ENCODE peak calls at places on chromosomes 12 and 14, in ten cellular contexts. One of them, this sample, is unnamed.

GRCh38 chr14:37598085-37598972 is 2.9 kb downstream of the TTC6 start:
- DNase-seq in heart left ventricle: peak; percentile 53
- DNase-seq in cardiac muscle cell: no peak
- DNase-seq in SJCRH30: no peak
- DNase-seq in lower lobe of right lung: peak; percentile 81
- DNase-seq in heart right ventricle: no peak
- DNase-seq in upper lobe of right lung: peak; percentile 90
- DNase-seq in CD8-positive, alpha-beta memory T cell: no peak
- DNase-seq in MG63: no peak
- DNase-seq in spleen: no peak
- DNase-seq in this sample: no peak

GRCh38 chr14:93056840-93057585 is 58.7 kb downstream of the ITPK1 start:
- DNase-seq in heart left ventricle: no peak
- DNase-seq in cardiac muscle cell: no peak
- DNase-seq in SJCRH30: no peak
- DNase-seq in lower lobe of right lung: no peak
- DNase-seq in heart right ventricle: no peak
- DNase-seq in upper lobe of right lung: no peak
- DNase-seq in CD8-positive, alpha-beta memory T cell: no peak
- DNase-seq in MG63: peak; percentile 58
- DNase-seq in spleen: no peak
- DNase-seq in this sample: no peak

GRCh38 chr12:6614513-6615177 is 7.5 kb upstream of the CHD4 start:
- DNase-seq in heart left ventricle: no peak
- DNase-seq in cardiac muscle cell: no peak
- DNase-seq in SJCRH30: no peak
- DNase-seq in lower lobe of right lung: no peak
- DNase-seq in heart right ventricle: no peak
- DNase-seq in upper lobe of right lung: no peak
- DNase-seq in CD8-positive, alpha-beta memory T cell: no peak
- DNase-seq in MG63: no peak
- DNase-seq in spleen: no peak
- DNase-seq in this sample: no peak

GRCh38 chr12:70733385-70733784 is 96.2 kb upstream of the PTPRB start:
- DNase-seq in heart left ventricle: no peak
- DNase-seq in cardiac muscle cell: peak; percentile 85
- DNase-seq in SJCRH30: peak; percentile 31
- DNase-seq in lower lobe of right lung: no peak
- DNase-seq in heart right ventricle: no peak
- DNase-seq in upper lobe of right lung: no peak
- DNase-seq in CD8-positive, alpha-beta memory T cell: no peak
- DNase-seq in MG63: peak; percentile 9
- DNase-seq in spleen: no peak
- DNase-seq in this sample: no peak

GRCh38 chr12:90253674-90254181 is 545.1 kb upstream of the ATP2B1 start:
- DNase-seq in heart left ventricle: peak; percentile 74
- DNase-seq in cardiac muscle cell: peak; percentile 89
- DNase-seq in SJCRH30: peak; percentile 93
- DNase-seq in lower lobe of right lung: peak; percentile 44
- DNase-seq in heart right ventricle: peak; percentile 35
- DNase-seq in upper lobe of right lung: peak; percentile 63
- DNase-seq in CD8-positive, alpha-beta memory T cell: no peak
- DNase-seq in MG63: peak; percentile 72
- DNase-seq in spleen: peak; percentile 87
- DNase-seq in this sample: peak; percentile 21

GRCh38 chr12:126084480-126084879 is 1019.2 kb downstream of the AACS start:
- DNase-seq in heart left ventricle: no peak
- DNase-seq in cardiac muscle cell: no peak
- DNase-seq in SJCRH30: no peak
- DNase-seq in lower lobe of right lung: no peak
- DNase-seq in heart right ventricle: no peak
- DNase-seq in upper lobe of right lung: no peak
- DNase-seq in CD8-positive, alpha-beta memory T cell: no peak
- DNase-seq in MG63: peak; percentile 35
- DNase-seq in spleen: no peak
- DNase-seq in this sample: no peak

GRCh38 chr12:118126119-118126757 is 9.7 kb upstream of the PEBP1 start:
- DNase-seq in heart left ventricle: peak; percentile 70
- DNase-seq in cardiac muscle cell: no peak
- DNase-seq in SJCRH30: no peak
- DNase-seq in lower lobe of right lung: peak; percentile 74
- DNase-seq in heart right ventricle: peak; percentile 65
- DNase-seq in upper lobe of right lung: peak; percentile 82
- DNase-seq in CD8-positive, alpha-beta memory T cell: no peak
- DNase-seq in MG63: no peak
- DNase-seq in spleen: peak; percentile 59
- DNase-seq in this sample: no peak

GRCh38 chr14:52253503-52253902 is 14.0 kb upstream of the PTGDR start:
- DNase-seq in heart left ventricle: no peak
- DNase-seq in cardiac muscle cell: peak; percentile 16
- DNase-seq in SJCRH30: peak; percentile 4
- DNase-seq in lower lobe of right lung: no peak
- DNase-seq in heart right ventricle: no peak
- DNase-seq in upper lobe of right lung: no peak
- DNase-seq in CD8-positive, alpha-beta memory T cell: no peak
- DNase-seq in MG63: peak; percentile 6
- DNase-seq in spleen: no peak
- DNase-seq in this sample: no peak

GRCh38 chr12:76830456-76830855 is 48.4 kb downstream of the CSRP2 start:
- DNase-seq in heart left ventricle: no peak
- DNase-seq in cardiac muscle cell: no peak
- DNase-seq in SJCRH30: no peak
- DNase-seq in lower lobe of right lung: no peak
- DNase-seq in heart right ventricle: no peak
- DNase-seq in upper lobe of right lung: no peak
- DNase-seq in CD8-positive, alpha-beta memory T cell: no peak
- DNase-seq in MG63: no peak
- DNase-seq in spleen: no peak
- DNase-seq in this sample: no peak

GRCh38 chr12:126390969-126391566 is 1325.8 kb downstream of the AACS start:
- DNase-seq in heart left ventricle: no peak
- DNase-seq in cardiac muscle cell: peak; percentile 24
- DNase-seq in SJCRH30: no peak
- DNase-seq in lower lobe of right lung: no peak
- DNase-seq in heart right ventricle: no peak
- DNase-seq in upper lobe of right lung: no peak
- DNase-seq in CD8-positive, alpha-beta memory T cell: no peak
- DNase-seq in MG63: no peak
- DNase-seq in spleen: no peak
- DNase-seq in this sample: no peak

GRCh38 chr14:77239412-77239811 is 31.6 kb downstream of the NGB start:
- DNase-seq in heart left ventricle: no peak
- DNase-seq in cardiac muscle cell: no peak
- DNase-seq in SJCRH30: no peak
- DNase-seq in lower lobe of right lung: no peak
- DNase-seq in heart right ventricle: no peak
- DNase-seq in upper lobe of right lung: no peak
- DNase-seq in CD8-positive, alpha-beta memory T cell: no peak
- DNase-seq in MG63: no peak
- DNase-seq in spleen: no peak
- DNase-seq in this sample: no peak

GRCh38 chr12:95004610-95005009 is 1.1 kb upstream of the NDUFA12 start:
- DNase-seq in heart left ventricle: no peak
- DNase-seq in cardiac muscle cell: peak; percentile 65
- DNase-seq in SJCRH30: no peak
- DNase-seq in lower lobe of right lung: no peak
- DNase-seq in heart right ventricle: no peak
- DNase-seq in upper lobe of right lung: no peak
- DNase-seq in CD8-positive, alpha-beta memory T cell: no peak
- DNase-seq in MG63: no peak
- DNase-seq in spleen: no peak
- DNase-seq in this sample: no peak

GRCh38 chr14:67390135-67390534 is 21.8 kb downstream of the PLEK2 start:
- DNase-seq in heart left ventricle: no peak
- DNase-seq in cardiac muscle cell: no peak
- DNase-seq in SJCRH30: no peak
- DNase-seq in lower lobe of right lung: no peak
- DNase-seq in heart right ventricle: no peak
- DNase-seq in upper lobe of right lung: no peak
- DNase-seq in CD8-positive, alpha-beta memory T cell: no peak
- DNase-seq in MG63: no peak
- DNase-seq in spleen: no peak
- DNase-seq in this sample: no peak

GRCh38 chr14:67385618-67386017 is 25.5 kb downstream of the EIF2S1 start:
- DNase-seq in heart left ventricle: no peak
- DNase-seq in cardiac muscle cell: no peak
- DNase-seq in SJCRH30: no peak
- DNase-seq in lower lobe of right lung: no peak
- DNase-seq in heart right ventricle: no peak
- DNase-seq in upper lobe of right lung: no peak
- DNase-seq in CD8-positive, alpha-beta memory T cell: no peak
- DNase-seq in MG63: no peak
- DNase-seq in spleen: no peak
- DNase-seq in this sample: no peak

GRCh38 chr14:67389261-67389660 is 22.7 kb downstream of the PLEK2 start:
- DNase-seq in heart left ventricle: no peak
- DNase-seq in cardiac muscle cell: no peak
- DNase-seq in SJCRH30: no peak
- DNase-seq in lower lobe of right lung: no peak
- DNase-seq in heart right ventricle: no peak
- DNase-seq in upper lobe of right lung: no peak
- DNase-seq in CD8-positive, alpha-beta memory T cell: no peak
- DNase-seq in MG63: no peak
- DNase-seq in spleen: no peak
- DNase-seq in this sample: no peak

GRCh38 chr14:67387195-67387594 is 24.8 kb downstream of the PLEK2 start:
- DNase-seq in heart left ventricle: no peak
- DNase-seq in cardiac muscle cell: no peak
- DNase-seq in SJCRH30: no peak
- DNase-seq in lower lobe of right lung: no peak
- DNase-seq in heart right ventricle: no peak
- DNase-seq in upper lobe of right lung: no peak
- DNase-seq in CD8-positive, alpha-beta memory T cell: no peak
- DNase-seq in MG63: no peak
- DNase-seq in spleen: no peak
- DNase-seq in this sample: no peak

DNA sequence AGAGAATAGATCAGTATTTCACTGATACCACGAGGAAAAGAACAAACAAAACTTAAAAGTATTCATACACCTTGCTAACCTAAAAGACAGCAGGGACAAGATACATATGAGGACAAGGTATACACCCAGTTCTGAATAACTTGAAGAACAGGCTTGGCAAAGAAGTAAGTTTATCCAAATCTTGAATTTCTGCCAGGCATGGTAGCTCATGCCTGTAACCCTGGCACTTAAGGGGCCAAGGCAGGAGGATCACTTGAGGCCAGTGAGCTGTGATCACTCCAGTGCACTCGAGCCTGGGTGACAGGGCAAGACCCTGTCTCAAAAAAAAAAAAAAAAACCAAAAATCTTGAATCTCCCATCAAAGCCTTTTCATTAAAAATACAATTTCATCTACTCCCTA is 25.0 kb downstream of the EIF2S1 start:
- DNase-seq in heart left ventricle: no peak
- DNase-seq in cardiac muscle cell: no peak
- DNase-seq in SJCRH30: no peak
- DNase-seq in lower lobe of right lung: no peak
- DNase-seq in heart right ventricle: no peak
- DNase-seq in upper lobe of right lung: no peak
- DNase-seq in CD8-positive, alpha-beta memory T cell: no peak
- DNase-seq in MG63: no peak
- DNase-seq in spleen: no peak
- DNase-seq in this sample: no peak
- H3K36me3 ChIP-seq in heart left ventricle: peaks cover 16% of the 10 kb centered on the region
- H3K36me3 ChIP-seq in cardiac muscle cell: peaks cover 45% of the 10 kb centered on the region
- H3K36me3 ChIP-seq in SJCRH30: peaks cover 60% of the 10 kb centered on the region
- H3K36me3 ChIP-seq in lower lobe of right lung: peaks cover 70% of the 10 kb centered on the region
- H3K36me3 ChIP-seq in heart right ventricle: no peaks in the 10 kb centered on the region
- H3K36me3 ChIP-seq in upper lobe of right lung: peaks cover 74% of the 10 kb centered on the region
- H3K36me3 ChIP-seq in CD8-positive, alpha-beta memory T cell: peaks cover 31% of the 10 kb centered on the region
- H3K36me3 ChIP-seq in MG63: peaks cover 40% of the 10 kb centered on the region
- H3K36me3 ChIP-seq in spleen: no peaks in the 10 kb centered on the region
- H3K36me3 ChIP-seq in this sample: peaks cover 24% of the 10 kb centered on the region

GRCh38 chr14:61357118-61357517 is 35.7 kb downstream of the PRKCH start:
- DNase-seq in heart left ventricle: no peak
- DNase-seq in cardiac muscle cell: no peak
- DNase-seq in SJCRH30: no peak
- DNase-seq in lower lobe of right lung: no peak
- DNase-seq in heart right ventricle: no peak
- DNase-seq in upper lobe of right lung: no peak
- DNase-seq in CD8-positive, alpha-beta memory T cell: no peak
- DNase-seq in MG63: no peak
- DNase-seq in spleen: no peak
- DNase-seq in this sample: no peak
- H3K4me3 ChIP-seq in heart left ventricle: no peak overlapping the region
- H3K4me3 ChIP-seq in cardiac muscle cell: no peak overlapping the region
- H3K4me3 ChIP-seq in SJCRH30: no peak overlapping the region
- H3K4me3 ChIP-seq in lower lobe of right lung: no peak overlapping the region
- H3K4me3 ChIP-seq in heart right ventricle: no peak overlapping the region
- H3K4me3 ChIP-seq in upper lobe of right lung: no peak overlapping the region
- H3K4me3 ChIP-seq in CD8-positive, alpha-beta memory T cell: peak overlapping the region; percentile 2
- H3K4me3 ChIP-seq in MG63: no peak overlapping the region
- H3K4me3 ChIP-seq in spleen: no peak overlapping the region
- H3K4me3 ChIP-seq in this sample: no peak overlapping the region

GRCh38 chr12:41011939-41012338 is 176.2 kb upstream of the PDZRN4 start:
- DNase-seq in heart left ventricle: no peak
- DNase-seq in cardiac muscle cell: no peak
- DNase-seq in SJCRH30: no peak
- DNase-seq in lower lobe of right lung: no peak
- DNase-seq in heart right ventricle: no peak
- DNase-seq in upper lobe of right lung: no peak
- DNase-seq in CD8-positive, alpha-beta memory T cell: no peak
- DNase-seq in MG63: no peak
- DNase-seq in spleen: no peak
- DNase-seq in this sample: no peak
- H3K9me3 ChIP-seq in heart left ventricle: no peaks in the 10 kb centered on the region
- H3K9me3 ChIP-seq in cardiac muscle cell: no peaks in the 10 kb centered on the region
- H3K9me3 ChIP-seq in SJCRH30: peaks cover 14% of the 10 kb centered on the region
- H3K9me3 ChIP-seq in lower lobe of right lung: peaks cover 7% of the 10 kb centered on the region
- H3K9me3 ChIP-seq in heart right ventricle: no peaks in the 10 kb centered on the region
- H3K9me3 ChIP-seq in upper lobe of right lung: peaks cover 3% of the 10 kb centered on the region
- H3K9me3 ChIP-seq in CD8-positive, alpha-beta memory T cell: peaks cover 3% of the 10 kb centered on the region
- H3K9me3 ChIP-seq in MG63: no peaks in the 10 kb centered on the region
- H3K9me3 ChIP-seq in spleen: peaks cover 39% of the 10 kb centered on the region
- H3K9me3 ChIP-seq in this sample: peaks cover 13% of the 10 kb centered on the region

GRCh38 chr12:98678236-98678945 is 33.3 kb downstream of the APAF1 start:
- DNase-seq in heart left ventricle: no peak
- DNase-seq in cardiac muscle cell: no peak
- DNase-seq in SJCRH30: no peak
- DNase-seq in lower lobe of right lung: no peak
- DNase-seq in heart right ventricle: no peak
- DNase-seq in upper lobe of right lung: no peak
- DNase-seq in CD8-positive, alpha-beta memory T cell: no peak
- DNase-seq in MG63: no peak
- DNase-seq in spleen: no peak
- DNase-seq in this sample: no peak

GRCh38 chr12:98684199-98684598 is 39.1 kb downstream of the APAF1 start:
- DNase-seq in heart left ventricle: no peak
- DNase-seq in cardiac muscle cell: no peak
- DNase-seq in SJCRH30: no peak
- DNase-seq in lower lobe of right lung: no peak
- DNase-seq in heart right ventricle: no peak
- DNase-seq in upper lobe of right lung: no peak
- DNase-seq in CD8-positive, alpha-beta memory T cell: no peak
- DNase-seq in MG63: no peak
- DNase-seq in spleen: no peak
- DNase-seq in this sample: no peak

GRCh38 chr12:98679611-98680005 is 34.5 kb downstream of the APAF1 start:
- DNase-seq in heart left ventricle: no peak
- DNase-seq in cardiac muscle cell: no peak
- DNase-seq in SJCRH30: no peak
- DNase-seq in lower lobe of right lung: no peak
- DNase-seq in heart right ventricle: no peak
- DNase-seq in upper lobe of right lung: no peak
- DNase-seq in CD8-positive, alpha-beta memory T cell: no peak
- DNase-seq in MG63: no peak
- DNase-seq in spleen: peak; percentile 71
- DNase-seq in this sample: no peak

GRCh38 chr12:98678946-98679610 is 34.0 kb downstream of the APAF1 start:
- DNase-seq in heart left ventricle: no peak
- DNase-seq in cardiac muscle cell: no peak
- DNase-seq in SJCRH30: no peak
- DNase-seq in lower lobe of right lung: no peak
- DNase-seq in heart right ventricle: no peak
- DNase-seq in upper lobe of right lung: no peak
- DNase-seq in CD8-positive, alpha-beta memory T cell: no peak
- DNase-seq in MG63: no peak
- DNase-seq in spleen: no peak
- DNase-seq in this sample: no peak
- H3K36me3 ChIP-seq in heart left ventricle: peaks cover 10% of the 10 kb centered on the region
- H3K36me3 ChIP-seq in cardiac muscle cell: peaks cover 50% of the 10 kb centered on the region
- H3K36me3 ChIP-seq in SJCRH30: peaks cover 49% of the 10 kb centered on the region
- H3K36me3 ChIP-seq in lower lobe of right lung: peaks cover 95% of the 10 kb centered on the region
- H3K36me3 ChIP-seq in heart right ventricle: no peaks in the 10 kb centered on the region
- H3K36me3 ChIP-seq in upper lobe of right lung: peaks cover 89% of the 10 kb centered on the region
- H3K36me3 ChIP-seq in CD8-positive, alpha-beta memory T cell: peaks cover 16% of the 10 kb centered on the region
- H3K36me3 ChIP-seq in MG63: peaks cover 42% of the 10 kb centered on the region
- H3K36me3 ChIP-seq in spleen: no peaks in the 10 kb centered on the region
- H3K36me3 ChIP-seq in this sample: peaks cover 13% of the 10 kb centered on the region

This sample was measured in naive thymus-derived CD4-positive, alpha-beta T cell.